ENCODE peak calls at places on chromosomes 12 and 14, in four cellular contexts. W, H, P and V are unnamed samples.

GRCh38 chr14:95480109-95480886 is 36.2 kb downstream of the SYNE3 start:
- DNase-seq in H (no peak), P (peak; percentile 83), W (peak; percentile 41), V (peak; percentile 85)

GRCh38 chr12:122097641-122098364 is 19.2 kb downstream of the MLXIP start:
- DNase-seq in W (peak; percentile 83), P (no peak), H (no peak), V (no peak)

GRCh38 chr12:107379852-107380567 is 286.7 kb upstream of the CRY1 start:
- DNase-seq in H (no peak), P (no peak), W (no peak), V (no peak)

GRCh38 chr12:51246254-51246853 is 7.7 kb downstream of the DAZAP2 start:
- DNase-seq in H (no peak), W (peak; percentile 43), P (no peak), V (no peak)

GRCh38 chr12:46549527-46550265 is 177.1 kb upstream of the SLC38A2 start:
- DNase-seq in H (no peak), W (no peak), P (no peak), V (no peak)

GRCh38 chr12:47903151-47903611 is 1.6 kb downstream of the VDR start:
- DNase-seq in P (peak; percentile 34), H (peak; percentile 92), W (no peak), V (no peak)

GRCh38 chr12:21695896-21696295 is 38.3 kb upstream of the LDHB start:
- DNase-seq in P (no peak), H (no peak), W (no peak), V (no peak)

GRCh38 chr12:51905507-51906438 is 1.5 kb upstream of the ACVRL1 start:
- DNase-seq in P (peak; percentile 84), W (peak; percentile 76), H (no peak), V (peak; percentile 76)

GRCh38 chr12:98416845-98417244 is 98.5 kb upstream of the TMPO start:
- DNase-seq in P (no peak), H (no peak), W (no peak), V (no peak)

GRCh38 chr14:69989622-69990021 is 110.4 kb downstream of the SMOC1 start:
- DNase-seq in W (no peak), H (no peak), P (no peak), V (no peak)

GRCh38 chr14:73717247-73717646 is 3.1 kb upstream of the PNMA1 start:
- DNase-seq in W (no peak), H (no peak), P (no peak), V (no peak)

GRCh38 chr14:39291739-39292138 is 58.0 kb downstream of the MIA2 start:
- DNase-seq in W (no peak), P (no peak), H (no peak), V (no peak)

GRCh38 chr12:94571556-94571955 is 78.8 kb downstream of the TMCC3 start:
- DNase-seq in H (peak; percentile 50), W (no peak), P (no peak), V (no peak)

GRCh38 chr14:90522585-90523191 is 125.9 kb downstream of the CALM1 start:
- DNase-seq in P (peak; percentile 46), H (peak; percentile 23), W (peak; percentile 60), V (no peak)

GRCh38 chr12:43210437-43211197 is 341.4 kb downstream of the ADAMTS20 start:
- DNase-seq in P (no peak), W (no peak), H (peak; percentile 27), V (no peak)

GRCh38 chr12:114397978-114398881 is 7.7 kb downstream of the TBX5 start:
- DNase-seq in P (no peak), H (no peak), W (no peak), V (no peak)

GRCh38 chr14:98785578-98785977 is 486.4 kb downstream of the BCL11B start:
- DNase-seq in H (no peak), P (no peak), W (no peak), V (no peak)

GRCh38 chr12:5944688-5945070 is 380 bp downstream of the ANO2 start:
- DNase-seq in P (no peak), W (no peak), H (no peak), V (no peak)

GRCh38 chr12:132618683-132619043 is at the start of gene P2RX2:
- DNase-seq in H (no peak), P (no peak), W (no peak), V (peak; percentile 49)

GRCh38 chr12:25131270-25131669 is 63.7 kb downstream of the DNAI7 start:
- DNase-seq in H (no peak), P (no peak), W (no peak), V (no peak)

GRCh38 chr12:25126086-25126485 is 68.9 kb downstream of the DNAI7 start:
- DNase-seq in H (no peak), P (no peak), W (no peak), V (no peak)

GRCh38 chr12:25135531-25136154 is 59.3 kb downstream of the DNAI7 start:
- DNase-seq in W (no peak), P (no peak), H (no peak), V (no peak)

DNA sequence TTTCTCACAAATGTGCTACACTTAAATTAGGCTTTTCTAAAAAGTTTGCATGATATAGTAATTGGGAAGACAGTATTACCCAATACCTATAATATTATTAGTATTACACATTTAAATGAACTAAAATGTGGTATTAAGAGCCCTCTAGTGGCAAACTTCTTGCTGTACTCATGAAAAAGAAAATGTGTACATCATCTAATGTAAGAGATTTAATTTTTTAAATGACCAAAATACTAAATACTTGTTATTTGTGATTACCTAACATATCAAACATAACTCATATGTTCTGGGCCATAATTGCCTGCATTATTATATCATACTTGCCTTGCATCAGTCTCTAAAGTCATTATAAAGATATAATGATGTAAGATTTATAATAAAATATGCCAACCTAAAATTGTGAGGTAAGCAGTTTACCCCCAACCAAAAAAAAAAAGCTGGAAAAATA is 64.2 kb downstream of the DNAI7 start:
- DNase-seq in W (no peak), P (no peak), H (peak; percentile 19), V (no peak)
- TF ChIP-seq CTCF in W (peak; percentile 56), P (peak; percentile 71), H (peak; percentile 24), V (no peak)

GRCh38 chr12:57767317-57767716 is 439 bp upstream of the CYP27B1 start:
- DNase-seq in P (no peak), W (no peak), H (no peak), V (no peak)
- H3K4me3 ChIP-seq in P (no peak overlapping the region), W (no peak overlapping the region), H (no peak overlapping the region), V (peak overlapping the region; percentile 69)

GRCh38 chr14:89277229-89277628 is 139.8 kb downstream of the FOXN3 start:
- DNase-seq in W (no peak), P (no peak), H (no peak), V (no peak)
- TF ChIP-seq CTCF in W (no peak), P (no peak), H (no peak), V (no peak)

DNA sequence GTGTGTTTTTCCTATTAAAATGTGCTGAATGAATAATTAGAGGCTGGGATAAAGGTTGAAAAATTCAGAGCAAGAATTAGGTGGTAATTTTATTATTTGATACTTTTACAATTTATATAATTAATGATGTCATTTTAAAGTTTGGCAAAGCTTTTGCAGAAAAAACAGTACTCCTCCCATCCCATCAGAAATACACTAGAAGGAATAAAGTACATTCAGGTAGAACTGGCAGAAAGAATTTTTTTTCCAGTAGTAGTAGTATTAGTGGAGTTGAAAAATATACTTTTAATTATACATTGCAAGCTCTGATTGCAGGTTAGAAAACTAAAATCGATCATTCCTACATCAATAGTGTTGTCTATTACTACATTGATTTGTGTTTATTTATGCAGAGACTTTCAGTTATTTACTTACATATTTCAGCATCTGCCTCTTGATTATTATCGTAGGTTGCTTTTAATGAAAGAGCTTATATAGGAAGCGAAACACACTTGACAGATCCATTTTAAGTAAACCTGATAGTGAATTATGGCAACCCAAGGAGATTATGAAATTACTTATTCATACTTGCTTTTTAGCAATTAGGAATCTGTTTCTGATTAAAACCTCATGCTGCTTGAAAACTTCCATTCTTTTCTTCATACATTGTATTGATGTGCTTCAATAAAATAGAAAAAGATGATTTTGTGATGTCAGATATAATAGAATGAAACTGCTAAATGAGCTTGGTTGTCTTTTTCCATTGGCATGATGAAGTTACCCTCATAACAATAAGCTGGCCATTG is 10.1 kb downstream of the FOXG1 start:
- DNase-seq in P (no peak), H (no peak), W (no peak), V (no peak)
- H3K4me3 ChIP-seq in P (no peak overlapping the region), H (no peak overlapping the region), W (no peak overlapping the region), V (no peak overlapping the region)

GRCh38 chr12:53757095-53757770 is 5.5 kb upstream of the CISTR start:
- DNase-seq in H (peak; percentile 19), W (peak; percentile 77), P (peak; percentile 77), V (no peak)

GRCh38 chr12:53754633-53755261 is 3.0 kb upstream of the CISTR start:
- DNase-seq in H (peak; percentile 33), P (no peak), W (peak; percentile 52), V (no peak)

GRCh38 chr12:53754196-53754595 is 2.4 kb upstream of the CISTR start:
- DNase-seq in H (no peak), P (no peak), W (no peak), V (no peak)

GRCh38 chr12:53756300-53757094 is 4.7 kb upstream of the CISTR start:
- DNase-seq in W (no peak), H (no peak), P (no peak), V (no peak)

DNA sequence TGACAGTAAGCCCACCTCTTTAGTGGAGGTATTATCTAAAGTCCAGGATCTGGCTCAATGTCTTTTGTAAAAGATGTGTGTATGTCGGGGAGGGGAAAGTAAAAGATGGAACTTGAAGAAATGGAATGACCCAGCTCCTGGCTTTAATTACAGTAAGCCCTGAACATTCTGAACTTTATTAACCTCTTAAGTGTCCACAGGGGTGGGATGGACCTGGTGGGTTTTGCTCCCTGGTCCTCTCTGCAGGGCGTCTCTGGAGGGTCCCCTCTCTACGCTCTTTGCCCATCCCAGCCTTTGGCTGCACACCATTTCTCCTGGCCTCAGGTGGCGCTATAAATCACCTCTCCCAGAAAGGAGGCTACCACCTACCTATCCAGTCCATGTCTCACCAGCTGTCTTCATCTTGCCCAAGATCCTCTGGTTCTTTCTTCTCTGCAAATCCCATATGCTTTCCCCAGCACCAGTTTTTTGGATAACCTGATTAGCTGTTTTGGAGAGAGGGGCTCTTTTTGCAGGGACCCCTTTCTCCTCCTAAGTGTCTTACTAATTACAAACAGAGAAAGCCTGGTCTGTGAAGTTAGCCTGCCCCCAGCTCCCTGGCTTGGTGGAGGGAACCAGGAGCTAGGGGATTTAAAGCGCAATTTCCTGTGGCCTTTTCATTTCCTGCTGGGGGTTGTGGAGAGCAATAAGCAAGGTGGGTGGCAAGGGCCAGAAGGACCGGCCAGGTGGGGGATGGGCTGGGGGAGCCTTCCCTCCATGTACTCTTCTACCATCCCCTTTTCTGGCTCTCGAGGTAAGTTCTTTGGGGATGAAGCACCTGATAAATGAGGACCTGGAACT is 3.9 kb upstream of the CISTR start:
- DNase-seq in H (no peak), W (no peak), P (no peak), V (no peak)
- TF ChIP-seq CTCF in H (no peak), W (no peak), P (no peak), V (no peak)

GRCh38 chr12:99768758-99769157 is 121.2 kb downstream of the GARIN6 start:
- DNase-seq in H (no peak), W (no peak), P (no peak), V (no peak)

GRCh38 chr12:99766408-99766807 is 118.9 kb downstream of the GARIN6 start:
- DNase-seq in P (no peak), H (no peak), W (no peak), V (no peak)

GRCh38 chr12:99769581-99769980 is 122.0 kb downstream of the GARIN6 start:
- DNase-seq in P (no peak), H (no peak), W (no peak), V (no peak)

GRCh38 chr12:99765469-99766114 is 118.0 kb downstream of the GARIN6 start:
- DNase-seq in P (no peak), H (no peak), W (no peak), V (no peak)

GRCh38 chr12:99767809-99768208 is 120.3 kb downstream of the GARIN6 start:
- DNase-seq in H (no peak), P (no peak), W (no peak), V (no peak)
- H3K4me3 ChIP-seq in H (no peak overlapping the region), P (peak overlapping the region; percentile 44), W (no peak overlapping the region), V (peak overlapping the region; percentile 14)

GRCh38 chr12:130013771-130014484 is 110.1 kb upstream of the TMEM132D start:
- DNase-seq in H (peak; percentile 8), P (peak; percentile 31), W (peak; percentile 34), V (peak; percentile 53)
- TF ChIP-seq CTCF in H (peak; percentile 74), P (peak; percentile 36), W (peak; percentile 9), V (no peak)